ENCODE peak calls at places on chromosome 2, in four cellular contexts. A is HCT116, U is neural progenitor cell, M is endodermal cell. V is an unnamed sample.

GRCh38 chr2:113780472-113780871 is 24.0 kb upstream of the SLC35F5 start:
- DNase-seq in A (no peak), U (no peak), M (no peak), V (no peak)

GRCh38 chr2:232522014-232522854 is 2.0 kb downstream of the PRSS56 start:
- DNase-seq in A (no peak), U (peak; percentile 77), M (peak; percentile 85), V (peak; percentile 75)

GRCh38 chr2:101291973-101292372 is 16.5 kb downstream of the RNF149 start:
- DNase-seq in A (no peak), U (no peak), M (no peak), V (no peak)

GRCh38 chr2:1170711-1171110 is 220.1 kb downstream of the SNTG2 start:
- DNase-seq in A (no peak), U (no peak), M (no peak), V (no peak)

GRCh38 chr2:83516503-83516902 is 942.6 kb downstream of the SUCLG1 start:
- DNase-seq in A (no peak), U (no peak), M (peak; percentile 61), V (no peak)

GRCh38 chr2:85578243-85579180 is 1.1 kb downstream of the VAMP8 start:
- DNase-seq in A (no peak), U (no peak), M (peak; percentile 73), V (peak; percentile 90)

GRCh38 chr2:154455871-154456270 is 242.6 kb upstream of the KCNJ3 start:
- DNase-seq in A (no peak), U (no peak), M (no peak), V (no peak)

GRCh38 chr2:212109217-212109616 is 429.4 kb downstream of the ERBB4 start:
- DNase-seq in A (no peak), U (no peak), M (no peak), V (no peak)

GRCh38 chr2:55555977-55556376 is 36.5 kb downstream of the CFAP36 start:
- DNase-seq in A (no peak), U (no peak), M (no peak), V (no peak)

GRCh38 chr2:15302154-15302553 is 259.0 kb downstream of the NBAS start:
- DNase-seq in A (no peak), U (no peak), M (no peak), V (no peak)

GRCh38 chr2:158745067-158745865 is 49.9 kb upstream of the DAPL1 start:
- DNase-seq in A (peak; percentile 35), U (peak; percentile 83), M (peak; percentile 87), V (peak; percentile 65)

GRCh38 chr2:161128885-161129284 is 31.3 kb upstream of the TANK start:
- DNase-seq in A (no peak), U (no peak), M (no peak), V (no peak)

GRCh38 chr2:72028996-72029395 is 118.7 kb downstream of the CYP26B1 start:
- DNase-seq in A (no peak), U (no peak), M (peak; percentile 27), V (no peak)

GRCh38 chr2:48471048-48471474 is 58.9 kb upstream of the STON1 start:
- DNase-seq in A (peak; percentile 45), U (peak; percentile 75), M (no peak), V (no peak)

GRCh38 chr2:71410716-71411115 is 42.6 kb upstream of the DYSF start:
- DNase-seq in A (no peak), U (no peak), M (no peak), V (no peak)

GRCh38 chr2:235325126-235325525 is 168.7 kb upstream of the AGAP1 start:
- DNase-seq in A (no peak), U (no peak), M (peak; percentile 63), V (no peak)

GRCh38 chr2:99643824-99644787 is 154.3 kb upstream of the REV1 start:
- DNase-seq in A (no peak), U (no peak), M (no peak), V (no peak)

GRCh38 chr2:145158051-145158586 is 638.2 kb upstream of the ZEB2 start:
- DNase-seq in A (no peak), U (no peak), M (no peak), V (no peak)

GRCh38 chr2:1780693-1781092 is 36.4 kb upstream of the PXDN start:
- DNase-seq in A (no peak), U (no peak), M (no peak), V (no peak)

GRCh38 chr2:116580209-116580608 is 1234.3 kb upstream of the DDX18 start:
- DNase-seq in A (no peak), U (no peak), M (no peak), V (no peak)

GRCh38 chr2:79511320-79511951 is 1.4 kb upstream of the CTNNA2 start:
- DNase-seq in A (no peak), U (peak; percentile 93), M (peak; percentile 90), V (peak; percentile 58)

GRCh38 chr2:2646312-2647051 is 315.4 kb upstream of the MYT1L start:
- DNase-seq in A (no peak), U (peak; percentile 41), M (no peak), V (no peak)

GRCh38 chr2:63590621-63591408 is 2.1 kb downstream of the MDH1 start:
- DNase-seq in A (no peak), U (no peak), M (no peak), V (peak; percentile 94)

GRCh38 chr2:165793779-165794519 is at the start of gene GALNT3:
- DNase-seq in A (peak; percentile 64), U (peak; percentile 68), M (peak; percentile 98), V (peak; percentile 44)

GRCh38 chr2:23624378-23624777 is 239.4 kb downstream of the KLHL29 start:
- DNase-seq in A (peak; percentile 13), U (peak; percentile 24), M (peak; percentile 88), V (peak; percentile 83)

GRCh38 chr2:33014268-33014667 is 67.5 kb downstream of the LTBP1 start:
- DNase-seq in A (no peak), U (no peak), M (no peak), V (no peak)

GRCh38 chr2:33011406-33011805 is 64.7 kb downstream of the LTBP1 start:
- DNase-seq in A (no peak), U (no peak), M (no peak), V (no peak)

GRCh38 chr2:33013684-33014110 is 66.9 kb downstream of the LTBP1 start:
- DNase-seq in A (no peak), U (no peak), M (no peak), V (no peak)

GRCh38 chr2:33009249-33009648 is 62.5 kb downstream of the LTBP1 start:
- DNase-seq in A (no peak), U (no peak), M (no peak), V (no peak)

GRCh38 chr2:33011941-33012340 is 65.2 kb downstream of the LTBP1 start:
- DNase-seq in A (no peak), U (no peak), M (no peak), V (no peak)
- H3K4me1 ChIP-seq in A (no peaks in the 10 kb centered on the region), U (peaks cover 15% of the 10 kb centered on the region), M (peaks cover 7% of the 10 kb centered on the region), V (no peaks in the 10 kb centered on the region)

GRCh38 chr2:223826995-223827394 is 10.4 kb downstream of the AP1S3 start:
- DNase-seq in A (no peak), U (no peak), M (no peak), V (no peak)
- H3K9ac ChIP-seq in A (no peak overlapping the region), U (no peak overlapping the region), M (no peak overlapping the region), V (no peak overlapping the region)

GRCh38 chr2:74959106-74959751 is 786 bp downstream of the POLE4 start:
- DNase-seq in A (no peak), U (no peak), M (no peak), V (no peak)
- H3K4me1 ChIP-seq in A (peaks cover 2% of the 10 kb centered on the region), U (no peaks in the 10 kb centered on the region), M (no peaks in the 10 kb centered on the region), V (peaks cover 12% of the 10 kb centered on the region)

DNA sequence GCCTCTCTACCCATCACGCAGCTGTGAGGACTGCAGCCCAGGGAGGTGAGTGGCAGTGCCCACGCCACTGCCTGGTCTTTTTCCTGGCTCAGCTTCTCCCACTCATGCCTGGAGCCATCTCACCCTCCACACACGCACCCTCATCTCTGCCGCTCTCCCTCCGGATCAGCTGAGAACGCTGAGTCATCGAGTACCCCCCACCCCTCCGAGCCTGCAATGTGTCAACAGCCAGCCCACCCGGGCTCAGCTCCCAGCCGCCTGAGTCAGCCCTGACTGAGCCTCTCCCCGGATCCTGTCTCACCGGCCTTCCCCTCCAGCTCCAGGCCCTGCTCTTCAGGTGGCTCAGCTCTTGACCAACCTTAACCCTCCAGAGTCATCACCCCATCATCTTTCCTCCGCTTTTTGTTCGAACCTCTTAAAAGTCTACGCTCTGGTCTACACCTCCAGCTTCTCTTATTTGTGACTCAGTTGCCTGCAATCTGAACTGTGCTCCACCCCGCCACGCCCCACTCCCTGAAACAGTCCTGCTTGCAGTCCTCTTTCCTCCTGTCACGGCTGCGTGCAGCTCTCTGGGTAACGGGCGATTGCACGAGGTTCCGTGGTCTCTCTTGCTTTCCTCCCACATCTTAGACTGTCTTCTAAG is 94.4 kb upstream of the ASAP2 start:
- DNase-seq in A (peak; percentile 57), U (no peak), M (no peak), V (no peak)
- H3K9ac ChIP-seq in A (peak overlapping the region; percentile 44), U (no peak overlapping the region), M (no peak overlapping the region), V (no peak overlapping the region)

DNA sequence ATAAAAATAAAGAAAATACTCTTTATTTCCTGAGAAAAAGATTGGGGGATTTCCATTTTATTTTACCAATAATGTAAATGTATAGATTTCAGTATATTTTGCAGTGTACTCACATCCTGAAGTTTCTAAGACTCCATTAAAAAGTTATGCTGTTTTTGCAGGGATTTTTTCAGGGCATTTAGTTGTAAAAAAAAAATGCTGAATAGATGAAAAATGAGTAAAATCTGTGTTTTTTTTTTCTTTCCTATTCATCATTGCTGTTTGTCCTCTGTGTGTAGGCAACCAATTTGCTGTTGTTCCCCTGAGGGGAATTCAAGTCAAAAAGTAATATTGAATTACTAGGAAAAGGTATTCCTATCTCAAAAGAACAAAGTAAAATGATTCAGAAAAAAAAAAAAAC is 66.3 kb downstream of the MEIS1 start:
- DNase-seq in A (no peak), U (no peak), M (no peak), V (no peak)
- H3K4me1 ChIP-seq in A (no peaks in the 10 kb centered on the region), U (peaks cover 37% of the 10 kb centered on the region), M (peaks cover 4% of the 10 kb centered on the region), V (no peaks in the 10 kb centered on the region)

GRCh38 chr2:105404736-105405135 is 5.9 kb upstream of the FHL2 start:
- DNase-seq in A (no peak), U (no peak), M (no peak), V (no peak)
- H3K9ac ChIP-seq in A (peak overlapping the region; percentile 53), U (no peak overlapping the region), M (no peak overlapping the region), V (no peak overlapping the region)

GRCh38 chr2:37585982-37586621 is 85.3 kb downstream of the CDC42EP3 start:
- DNase-seq in A (peak; percentile 78), U (no peak), M (no peak), V (no peak)

GRCh38 chr2:37588316-37588777 is 83.1 kb downstream of the CDC42EP3 start:
- DNase-seq in A (peak; percentile 79), U (no peak), M (no peak), V (no peak)

GRCh38 chr2:37589298-37589697 is 82.1 kb downstream of the CDC42EP3 start:
- DNase-seq in A (no peak), U (no peak), M (no peak), V (no peak)

GRCh38 chr2:37586663-37587409 is 84.6 kb downstream of the CDC42EP3 start:
- DNase-seq in A (no peak), U (no peak), M (peak; percentile 54), V (no peak)

DNA sequence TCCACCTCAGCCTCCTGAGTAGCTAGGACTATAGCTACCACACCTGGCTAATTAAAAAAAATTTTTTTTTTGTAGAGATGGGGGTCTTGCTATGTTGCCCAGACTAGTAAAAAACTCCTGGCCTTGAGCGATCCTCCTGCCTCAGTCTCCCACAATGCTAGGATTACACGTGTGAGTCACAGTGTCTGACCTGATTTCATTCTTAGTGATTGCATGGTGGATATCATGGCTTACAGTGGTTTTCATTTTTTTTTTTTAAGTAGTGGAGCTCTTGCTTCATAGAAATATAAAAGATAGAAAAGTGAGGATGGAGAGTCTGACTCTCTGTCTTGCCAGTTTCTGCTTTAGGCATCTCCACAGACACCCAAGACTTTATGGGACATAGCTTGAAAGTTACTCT is 83.6 kb downstream of the CDC42EP3 start:
- DNase-seq in A (no peak), U (no peak), M (no peak), V (no peak)
- H3K4me1 ChIP-seq in A (peaks cover 65% of the 10 kb centered on the region), U (peaks cover 24% of the 10 kb centered on the region), M (peaks cover 15% of the 10 kb centered on the region), V (no peaks in the 10 kb centered on the region)

V was measured in Karpas-422.